ENCODE peak calls at places on chromosomes 4 and X, in seven cellular contexts. Y is breast epithelium, R is left lung, D is choroid plexus epithelial cell, W is IMR-90, L is upper lobe of right lung, S is epithelial cell of esophagus. T is an unnamed sample.

GRCh38 chrX:14073158-14073557 is 43.5 kb upstream of the GEMIN8 start:
- DNase-seq in Y (no peak), R (no peak), L (no peak), D (no peak), W (no peak), S (no peak), T (no peak)

GRCh38 chrX:147476008-147476407 is 435.7 kb upstream of the FMR1 start:
- DNase-seq in W (no peak), R (no peak), L (no peak), S (peak; percentile 15), Y (no peak), D (peak; percentile 1), T (no peak)

GRCh38 chr4:78068481-78068880 is 11.4 kb downstream of the FRAS1 start:
- DNase-seq in W (no peak), D (no peak), Y (no peak), S (no peak), L (no peak), R (no peak), T (no peak)

GRCh38 chrX:150683536-150684146 is 9.6 kb upstream of the MTMR1 start:
- DNase-seq in Y (no peak), W (peak; percentile 33), D (peak; percentile 57), S (peak; percentile 56), L (no peak), R (no peak), T (no peak)

GRCh38 chrX:19867411-19867732 is 20.0 kb downstream of the SH3KBP1 start:
- DNase-seq in S (no peak), Y (no peak), D (peak; percentile 73), W (peak; percentile 79), L (no peak), R (no peak), T (no peak)

GRCh38 chr4:77963005-77963404 is 94.1 kb upstream of the FRAS1 start:
- DNase-seq in D (no peak), Y (no peak), L (no peak), S (no peak), W (no peak), R (no peak), T (no peak)

GRCh38 chr4:156560701-156561100 is 410.9 kb downstream of the PDGFC start:
- DNase-seq in Y (no peak), W (peak; percentile 52), D (no peak), R (no peak), L (no peak), S (peak; percentile 71), T (no peak)

GRCh38 chrX:148928803-148929202 is 428.4 kb downstream of the AFF2 start:
- DNase-seq in W (peak; percentile 1), D (peak; percentile 28), S (peak; percentile 78), L (no peak), Y (no peak), R (no peak), T (no peak)

GRCh38 chr4:113968473-113968872 is 11.0 kb downstream of the ARSJ start:
- DNase-seq in D (no peak), S (no peak), Y (no peak), L (no peak), R (no peak), W (no peak), T (no peak)

GRCh38 chr4:86670298-86670697 is 76.2 kb downstream of the PTPN13 start:
- DNase-seq in R (no peak), L (no peak), D (no peak), S (no peak), W (no peak), Y (no peak), T (no peak)

GRCh38 chrX:147948531-147948930 is 32.6 kb upstream of the FMR1NB start:
- DNase-seq in D (no peak), S (no peak), R (no peak), L (no peak), Y (no peak), W (no peak), T (no peak)

GRCh38 chrX:7083021-7083420 is 64.5 kb upstream of the STS start:
- DNase-seq in L (no peak), D (no peak), W (no peak), Y (no peak), S (no peak), R (no peak), T (no peak)

GRCh38 chr4:10173039-10173753 is 56.6 kb upstream of the WDR1 start:
- DNase-seq in W (peak; percentile 59), Y (no peak), L (no peak), S (peak; percentile 72), D (peak; percentile 71), R (no peak), T (no peak)

GRCh38 chrX:1244164-1245076 is 24.2 kb upstream of the CSF2RA start:
- DNase-seq in S (no peak), D (no peak), R (no peak), W (no peak), L (no peak), Y (no peak), T (no peak)

GRCh38 chr4:83011779-83012630 is 1.4 kb upstream of the LIN54 start:
- DNase-seq in Y (peak; percentile 63), D (peak; percentile 31), R (peak; percentile 90), W (peak; percentile 24), S (peak; percentile 54), L (peak; percentile 76), T (no peak)

GRCh38 chr4:37757121-37757520 is 69.4 kb upstream of the PGM2 start:
- DNase-seq in Y (no peak), W (no peak), L (no peak), S (no peak), D (no peak), R (no peak), T (no peak)

GRCh38 chr4:107153228-107153627 is 117.1 kb upstream of the DKK2 start:
- DNase-seq in D (peak; percentile 34), S (peak; percentile 19), W (no peak), Y (no peak), R (no peak), L (no peak), T (no peak)

GRCh38 chrX:1181131-1181530 is 31.3 kb downstream of the CRLF2 start:
- DNase-seq in R (no peak), W (no peak), S (no peak), Y (peak; percentile 41), L (no peak), D (no peak), T (no peak)

GRCh38 chrX:12162420-12162819 is 24.1 kb downstream of the FRMPD4 start:
- DNase-seq in D (no peak), Y (no peak), R (no peak), S (no peak), W (peak; percentile 61), L (no peak), T (no peak)

GRCh38 chr4:140136509-140136908 is 17.5 kb downstream of the MAML3 start:
- DNase-seq in S (peak; percentile 73), D (no peak), L (no peak), Y (no peak), W (peak; percentile 63), R (no peak), T (no peak)

GRCh38 chrX:30957753-30958152 is 68.7 kb upstream of the TAB3 start:
- DNase-seq in S (peak; percentile 78), R (no peak), Y (no peak), D (peak; percentile 60), W (peak; percentile 1), L (no peak), T (no peak)

GRCh38 chr4:123616970-123617392 is 220.4 kb downstream of the SPRY1 start:
- DNase-seq in D (peak; percentile 81), S (no peak), R (peak; percentile 28), Y (no peak), L (no peak), W (no peak), T (no peak)

GRCh38 chr4:4974727-4975126 is 44.5 kb downstream of the CYTL1 start:
- DNase-seq in S (no peak), Y (no peak), L (no peak), D (no peak), W (no peak), R (no peak), T (no peak)

GRCh38 chr4:26034849-26035248 is 120.8 kb downstream of the SMIM20 start:
- DNase-seq in Y (no peak), D (no peak), R (no peak), W (no peak), S (no peak), L (no peak), T (no peak)

DNA sequence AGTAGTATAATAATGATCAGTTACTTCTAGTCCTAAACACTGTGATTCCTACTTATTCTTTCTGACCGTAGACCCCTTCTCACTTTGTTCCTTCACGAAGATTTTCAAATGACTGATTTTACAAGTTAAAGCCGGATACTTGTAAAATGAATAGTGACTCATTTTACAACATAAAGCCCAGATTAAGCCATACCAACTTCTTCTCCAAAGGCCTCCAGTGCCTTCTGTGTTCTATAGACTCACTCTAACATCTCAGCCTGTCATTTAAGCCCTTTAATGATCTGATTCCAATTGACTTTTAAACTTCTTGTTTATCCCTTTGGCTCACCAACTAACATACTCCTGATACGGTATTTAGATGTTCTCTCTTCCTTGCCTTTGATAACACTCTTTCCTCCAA is 480.0 kb upstream of the HS3ST1 start:
- DNase-seq in R (no peak), W (no peak), L (no peak), Y (no peak), D (no peak), S (no peak), T (no peak)
- H3K4me3 ChIP-seq in R (no peak overlapping the region), W (no peak overlapping the region), L (no peak overlapping the region), Y (no peak overlapping the region), D (no peak overlapping the region), S (no peak overlapping the region), T (no peak overlapping the region)

DNA sequence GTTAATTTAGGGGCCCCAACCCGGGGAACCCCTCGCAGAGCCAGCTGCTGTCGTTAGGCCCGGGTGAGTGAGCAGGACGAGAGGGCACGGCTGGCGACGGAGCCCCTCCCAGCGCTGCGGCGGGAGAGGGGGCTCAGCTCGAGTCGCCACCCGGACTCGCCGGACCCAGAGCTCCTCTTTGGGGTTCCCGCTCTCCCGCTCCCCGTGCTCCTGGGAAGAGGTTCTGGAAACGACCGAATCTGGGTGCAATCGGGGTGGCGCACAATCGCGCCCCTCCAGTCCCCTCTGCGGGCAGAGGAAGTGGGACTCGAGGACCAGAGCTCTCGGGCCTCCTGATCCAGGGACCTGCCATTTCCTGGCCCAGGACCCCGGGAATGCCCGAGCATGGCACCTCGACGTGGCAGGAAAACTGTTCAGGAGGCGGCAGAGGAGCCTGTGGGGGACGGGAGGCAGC is 37.3 kb upstream of the ARAF start:
- DNase-seq in L (no peak), S (no peak), D (no peak), W (no peak), R (no peak), Y (no peak), T (no peak)
- TF ChIP-seq CTCF in L (no peak), S (no peak), D (no peak), W (no peak), R (no peak), Y (no peak), T (no peak)

DNA sequence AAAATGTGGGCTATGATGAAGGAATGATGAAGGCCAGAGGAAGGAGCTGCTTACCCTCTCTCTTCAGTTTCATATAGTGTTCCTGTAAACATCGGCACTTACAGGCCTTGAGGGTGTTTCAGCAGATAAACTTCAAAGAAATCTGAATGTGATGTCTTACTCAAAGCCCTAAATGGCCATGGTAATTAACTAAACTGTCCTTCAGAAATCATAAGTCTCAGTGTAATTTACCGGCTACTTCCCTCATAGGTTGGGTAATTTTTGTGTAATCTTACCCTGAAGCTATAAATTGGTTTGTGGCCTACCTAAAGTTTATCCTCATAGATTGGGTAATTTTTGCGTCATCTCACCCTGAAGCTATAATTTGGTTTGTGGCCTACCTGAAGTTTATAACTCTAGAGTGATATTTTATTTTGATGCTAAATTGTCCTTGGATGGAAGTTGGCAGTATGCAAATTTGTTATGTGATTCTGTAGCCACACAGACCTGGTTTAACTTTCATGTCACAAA is 2700.3 kb downstream of the ARAP2 start:
- DNase-seq in L (no peak), D (no peak), R (no peak), W (no peak), Y (no peak), S (peak; percentile 36), T (no peak)
- H3K4me3 ChIP-seq in L (no peak overlapping the region), D (no peak overlapping the region), R (no peak overlapping the region), W (no peak overlapping the region), Y (no peak overlapping the region), S (no peak overlapping the region), T (no peak overlapping the region)

GRCh38 chrX:23720117-23720677 is 22.9 kb downstream of the ACOT9 start:
- DNase-seq in L (no peak), D (no peak), S (no peak), R (no peak), W (no peak), Y (no peak), T (no peak)
- TF ChIP-seq CTCF in L (no peak), D (no peak), S (no peak), R (no peak), W (no peak), Y (no peak), T (no peak)

T was measured in GM12864.